ENCODE peak calls at places on chromosome 14, in four cellular contexts. K, W, S and L are unnamed samples.

GRCh38 chr14:24481622-24482324 is 26.3 kb downstream of the CMA1 start:
- DNase-seq in K (peak), W (peak), S (peak), L (peak)

GRCh38 chr14:62162998-62163589 is 400.9 kb downstream of the SNAPC1 start:
- DNase-seq in W (peak), K (peak), S (peak), L (peak)

GRCh38 chr14:24774167-24774915 is 140.4 kb upstream of the GZMB start:
- DNase-seq in K (no peak), W (no peak), S (no peak), L (no peak)

GRCh38 chr14:38197001-38197760 is 10.5 kb upstream of the SSTR1 start:
- DNase-seq in K (peak), W (no peak), S (no peak), L (no peak)

GRCh38 chr14:98959958-98960616 is 311.9 kb downstream of the BCL11B start:
- DNase-seq in K (no peak), S (no peak), W (no peak), L (no peak)

GRCh38 chr14:28626780-28627179 is 139.8 kb upstream of the FOXG1 start:
- DNase-seq in W (no peak), S (no peak), K (no peak), L (no peak)

GRCh38 chr14:61106627-61107147 is 125.6 kb downstream of the SLC38A6 start:
- DNase-seq in S (no peak), K (no peak), W (no peak), L (no peak)

GRCh38 chr14:90641111-90642010 is 174.9 kb downstream of the TTC7B start:
- DNase-seq in W (no peak), K (peak), S (no peak), L (no peak)

GRCh38 chr14:104866451-104867370 is 1.6 kb downstream of the CEP170B start:
- DNase-seq in S (no peak), W (no peak), K (no peak), L (no peak)

GRCh38 chr14:75254901-75255300 is 23.7 kb upstream of the FOS start:
- DNase-seq in S (peak), K (no peak), W (no peak), L (no peak)

GRCh38 chr14:64758025-64758521 is 53.8 kb downstream of the PLEKHG3 start:
- DNase-seq in S (no peak), K (peak), W (no peak), L (peak)

GRCh38 chr14:100103261-100104005 is 38.2 kb downstream of the EVL start:
- DNase-seq in K (peak), W (no peak), S (no peak), L (no peak)
- TF ChIP-seq MAFK in K (no peak), W (no peak), S (no peak), L (no peak)

GRCh38 chr14:39576258-39576657 is 144.0 kb upstream of the FBXO33 start:
- DNase-seq in W (no peak), S (no peak), K (no peak), L (no peak)

GRCh38 chr14:39576726-39577125 is 144.5 kb upstream of the FBXO33 start:
- DNase-seq in K (no peak), S (no peak), W (no peak), L (no peak)

GRCh38 chr14:39582028-39582654 is 149.9 kb upstream of the FBXO33 start:
- DNase-seq in W (no peak), K (no peak), S (no peak), L (no peak)

DNA sequence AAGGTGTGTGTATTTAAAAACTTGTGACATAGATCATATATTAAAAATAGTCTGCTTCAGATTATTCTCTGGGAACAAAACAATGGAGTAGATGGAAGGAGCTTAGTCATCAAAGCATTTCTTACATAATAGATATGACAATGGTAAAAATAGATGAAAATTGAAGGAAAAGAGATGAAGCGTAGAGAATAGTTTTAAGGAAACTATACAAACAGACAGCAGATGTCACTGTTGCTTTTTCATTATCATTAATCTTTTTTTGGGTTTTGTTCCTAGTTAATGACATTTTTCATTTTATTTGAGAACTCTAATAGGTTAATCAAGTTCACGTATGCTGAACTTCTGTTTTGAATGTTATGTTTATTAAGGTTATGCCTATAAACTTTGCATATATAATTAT is 149.2 kb upstream of the FBXO33 start:
- DNase-seq in S (no peak), K (no peak), W (no peak), L (no peak)
- TF ChIP-seq BHLHE40 in S (no peak), K (no peak), W (no peak), L (no peak)

GRCh38 chr14:19800282-19801117 is 3.1 kb upstream of the OR4N2 start:
- DNase-seq in K (no peak), S (no peak), W (no peak), L (no peak)
- TF ChIP-seq MAFK in K (no peak), S (no peak), W (no peak), L (no peak)

DNA sequence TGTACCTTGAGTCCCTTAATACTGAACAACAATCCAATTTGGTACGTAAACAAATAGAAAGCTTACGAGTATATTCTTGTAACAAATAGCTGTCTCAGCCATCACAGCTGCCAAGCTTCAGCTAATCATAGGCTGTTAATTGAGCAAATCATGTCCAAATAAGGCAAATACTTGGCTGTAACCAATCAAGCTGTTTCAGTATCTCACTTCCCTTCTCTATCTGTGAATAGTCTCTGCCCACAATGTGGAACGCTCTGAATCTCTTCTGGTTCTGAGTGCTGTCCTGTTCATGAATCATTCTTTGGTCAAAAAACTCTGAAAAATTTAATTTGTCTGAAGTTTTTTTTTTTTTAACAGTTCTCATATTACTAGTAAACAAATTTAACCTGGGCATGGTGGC is 5.8 kb upstream of the NEMF start:
- DNase-seq in S (peak), W (no peak), K (no peak), L (no peak)
- TF ChIP-seq BHLHE40 in S (no peak), W (no peak), K (no peak), L (no peak)

GRCh38 chr14:68908201-68908600 is 70.9 kb downstream of the ACTN1 start:
- DNase-seq in W (no peak), S (no peak), K (no peak), L (no peak)
- TF ChIP-seq MAFK in W (no peak), S (no peak), K (no peak), L (no peak)

DNA sequence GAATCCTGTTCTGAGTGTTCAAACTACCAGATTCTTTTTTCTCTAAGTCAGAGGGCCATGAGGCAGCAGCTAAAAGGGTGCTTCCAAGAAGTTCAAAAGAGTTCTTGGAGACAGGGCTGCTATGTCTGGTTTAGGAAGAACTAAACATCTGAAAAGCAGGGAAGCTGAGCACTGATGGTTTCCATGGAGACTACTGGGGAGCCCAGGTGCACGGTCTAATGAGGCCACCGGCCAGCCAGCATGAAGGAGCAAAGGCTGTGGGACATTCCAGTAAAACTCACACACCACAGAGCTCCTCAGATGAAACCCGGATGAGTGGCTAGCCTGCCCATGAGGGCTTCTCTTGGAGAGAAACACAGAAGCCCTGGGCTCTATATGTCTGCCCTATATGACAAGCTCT is 97.3 kb downstream of the KCNK10 start:
- DNase-seq in S (no peak), W (no peak), K (no peak), L (no peak)
- TF ChIP-seq BHLHE40 in S (no peak), W (no peak), K (no peak), L (no peak)

DNA sequence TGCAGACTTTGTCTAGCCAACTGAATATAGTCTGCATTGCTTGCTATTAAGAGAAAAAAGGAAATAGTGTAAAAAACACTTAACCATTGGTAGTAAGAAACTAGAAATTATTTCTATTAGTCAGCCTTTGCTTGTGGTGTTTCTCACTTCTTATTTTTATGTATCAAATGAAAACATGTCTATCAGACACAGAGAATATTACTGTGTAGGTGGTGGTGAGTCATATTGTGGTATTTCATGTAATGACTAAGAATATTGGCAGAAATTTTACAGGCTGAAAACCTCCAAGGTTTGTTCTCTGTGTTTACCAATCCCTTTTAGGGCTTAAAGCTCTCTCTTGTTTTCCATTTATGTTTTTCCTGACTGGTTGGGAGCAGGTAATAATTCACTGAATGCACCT is 87.2 kb downstream of the DAAM1 start:
- DNase-seq in W (peak), K (peak), S (peak), L (peak)
- TF ChIP-seq MAFK in W (no peak), K (no peak), S (no peak), L (no peak)

GRCh38 chr14:55789442-55789841 is 209.4 kb downstream of the KTN1 start:
- DNase-seq in S (no peak), K (peak), W (no peak), L (no peak)

GRCh38 chr14:55800443-55800842 is 220.4 kb downstream of the KTN1 start:
- DNase-seq in S (no peak), K (no peak), W (no peak), L (no peak)

GRCh38 chr14:55798400-55798799 is 218.4 kb downstream of the KTN1 start:
- DNase-seq in K (no peak), W (no peak), S (no peak), L (no peak)

GRCh38 chr14:55799523-55800095 is 219.6 kb downstream of the KTN1 start:
- DNase-seq in S (peak), W (no peak), K (no peak), L (no peak)

DNA sequence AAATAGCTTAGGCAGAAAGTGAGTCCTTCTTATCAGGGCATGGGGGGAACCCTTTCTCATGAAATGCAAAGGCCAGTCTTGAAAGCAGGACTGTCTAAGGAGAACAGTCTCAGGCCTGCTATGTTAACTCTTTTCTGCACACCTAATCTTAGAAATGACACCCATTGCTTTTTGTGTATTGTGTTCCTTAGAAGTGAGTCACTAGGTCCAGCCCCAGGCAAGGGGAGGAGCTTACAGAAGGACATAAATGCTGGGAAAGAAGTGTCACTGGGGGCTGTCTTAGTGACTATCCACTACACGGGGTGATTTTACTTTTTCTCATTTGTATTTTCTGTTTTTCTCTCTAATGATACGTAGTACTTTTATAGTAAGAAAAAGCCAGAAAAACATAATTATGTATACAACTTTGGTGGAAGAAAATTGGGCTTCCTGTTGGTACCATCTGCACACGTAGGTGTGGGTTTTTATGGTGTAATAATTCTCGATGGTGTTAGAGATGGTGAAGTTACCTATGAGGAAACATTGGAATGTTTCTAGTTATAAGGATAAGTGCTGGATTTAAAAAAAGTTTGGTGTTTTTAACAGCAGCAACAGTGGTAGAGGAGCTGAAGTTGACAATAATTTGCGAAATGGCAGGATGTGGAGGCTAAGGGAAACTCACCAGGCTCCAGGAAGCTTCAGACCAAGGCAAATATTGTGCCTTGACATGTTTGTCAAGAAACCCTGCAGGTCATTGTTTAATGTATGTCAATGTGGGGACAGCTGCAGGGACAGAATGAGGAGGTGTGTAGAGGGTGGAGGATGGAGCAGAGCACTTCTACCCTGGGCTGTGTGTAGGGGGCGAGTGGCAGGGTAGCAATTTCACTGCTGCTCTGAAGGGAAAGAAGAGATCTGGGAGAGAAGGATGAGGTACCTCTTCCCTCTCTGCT is 214.9 kb downstream of the KTN1 start:
- DNase-seq in W (no peak), K (peak), S (peak), L (peak)
- TF ChIP-seq BHLHE40 in W (no peak), K (no peak), S (no peak), L (no peak)

DNA sequence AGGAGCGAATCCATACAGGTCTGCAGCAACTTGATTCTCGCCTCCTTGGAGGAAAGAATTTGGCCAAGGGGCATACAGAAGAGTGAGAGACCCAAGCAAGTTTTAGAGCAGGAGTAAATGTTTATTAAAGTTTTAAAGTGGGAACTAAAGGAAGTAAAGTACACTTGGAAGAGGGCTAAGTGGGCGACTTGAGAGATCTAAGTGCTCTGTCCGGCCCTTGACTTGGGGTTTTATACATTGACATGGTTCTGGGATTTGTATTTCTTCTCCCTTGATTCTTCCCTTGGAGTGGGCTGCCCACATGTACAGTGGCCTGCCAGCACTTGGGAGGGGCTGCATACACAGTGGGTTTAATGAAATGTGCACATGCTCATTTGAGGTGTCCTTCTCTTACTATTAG is 421.2 kb downstream of the TMEM121 start:
- DNase-seq in S (no peak), W (no peak), K (no peak), L (no peak)
- TF ChIP-seq MAFK in S (no peak), W (no peak), K (no peak), L (no peak)